ENCODE peak calls at places on chromosomes 3 and 15, in five cellular contexts. Q is posterior cingulate gyrus; Y is activated CD8-positive, alpha-beta memory T cell treated with anti-CD3 and anti-CD28 coated beads for 48 hours; H is NCI-H1436; U is GM23338. V is an unnamed sample.
A peak's percentile ranks its signal among the peaks of the same experiment; 100 is the strongest.

GRCh38 chr15:48062476-48062875 is 58.3 kb upstream of the SLC24A5 start:
- DNase-seq in H (peak; percentile 52), Y (no peak), Q (no peak), U (no peak), V (no peak)

GRCh38 chr3:27978440-27978839 is 256.3 kb upstream of the EOMES start:
- DNase-seq in Y (no peak), Q (no peak), H (no peak), U (no peak), V (no peak)

GRCh38 chr3:100316656-100317069 is 17.9 kb upstream of the NIT2 start:
- DNase-seq in U (peak; percentile 77), H (peak; percentile 38), Q (no peak), Y (no peak), V (no peak)

GRCh38 chr3:30578479-30578878 is 27.9 kb upstream of the TGFBR2 start:
- DNase-seq in U (no peak), H (no peak), Y (no peak), Q (no peak), V (no peak)

GRCh38 chr3:9794400-9794799 is 1.5 kb downstream of the ARPC4 start:
- DNase-seq in U (no peak), H (no peak), Q (no peak), Y (no peak), V (no peak)

GRCh38 chr3:124407260-124407659 is 323.0 kb upstream of the UMPS start:
- DNase-seq in U (no peak), Y (no peak), H (no peak), Q (no peak), V (no peak)

GRCh38 chr3:140859592-140860336 is 81.9 kb upstream of the SLC25A36 start:
- DNase-seq in Q (no peak), U (peak; percentile 32), H (peak; percentile 14), Y (no peak), V (no peak)

GRCh38 chr15:45307230-45307924 is 55.3 kb downstream of the SLC28A2 start:
- DNase-seq in H (peak; percentile 12), Q (no peak), Y (no peak), U (peak; percentile 18), V (no peak)

GRCh38 chr15:70955151-70955550 is 62.5 kb downstream of the LRRC49 start:
- DNase-seq in U (no peak), H (no peak), Y (no peak), Q (no peak), V (no peak)

GRCh38 chr3:43915546-43915945 is 224.8 kb downstream of the ABHD5 start:
- DNase-seq in Q (no peak), H (no peak), U (no peak), Y (no peak), V (no peak)

GRCh38 chr15:79121571-79121970 is 31.0 kb upstream of the RASGRF1 start:
- DNase-seq in U (no peak), Y (no peak), H (no peak), Q (no peak), V (no peak)

GRCh38 chr15:56617628-56618027 is 115.7 kb downstream of the ZNF280D start:
- DNase-seq in H (no peak), U (no peak), Y (no peak), Q (no peak), V (no peak)

GRCh38 chr15:48029656-48030055 is 91.1 kb upstream of the SLC24A5 start:
- DNase-seq in H (no peak), U (no peak), Q (peak; percentile 21), Y (no peak), V (no peak)

GRCh38 chr3:114119776-114120175 is 59.1 kb downstream of the DRD3 start:
- DNase-seq in H (no peak), Q (no peak), U (no peak), Y (no peak), V (no peak)

GRCh38 chr15:90529369-90530249 is at the start of gene CRTC3:
- DNase-seq in H (peak; percentile 16), Q (peak; percentile 71), Y (peak; percentile 18), U (peak; percentile 48), V (no peak)

GRCh38 chr3:47605646-47606045 is 27.0 kb upstream of the CSPG5 start:
- DNase-seq in U (no peak), H (no peak), Y (no peak), Q (no peak), V (no peak)

GRCh38 chr3:14540821-14541385 is 761 bp upstream of the GRIP2 start:
- DNase-seq in Y (no peak), Q (no peak), U (no peak), H (no peak), V (no peak)

GRCh38 chr15:101327147-101327740 is 32.2 kb upstream of the SNRPA1 start:
- DNase-seq in U (no peak), H (no peak), Y (no peak), Q (no peak), V (no peak)

GRCh38 chr15:69414702-69415161 is 583 bp downstream of the KIF23 start:
- DNase-seq in Y (no peak), H (no peak), Q (no peak), U (peak; percentile 75), V (no peak)

GRCh38 chr3:159762981-159763465 is 225.6 kb upstream of the IL12A start:
- DNase-seq in U (peak; percentile 69), Q (no peak), Y (no peak), H (peak; percentile 32), V (peak; percentile 59)

GRCh38 chr15:63083046-63083445 is 38.6 kb upstream of the LACTB start:
- DNase-seq in U (peak; percentile 29), Q (no peak), H (no peak), Y (no peak), V (no peak)

GRCh38 chr3:24199775-24200247 is 254.7 kb downstream of the NR1D2 start:
- DNase-seq in Y (no peak), U (no peak), H (no peak), Q (no peak), V (no peak)

GRCh38 chr3:171965088-171965712 is 74.2 kb upstream of the FNDC3B start:
- DNase-seq in Q (no peak), Y (no peak), H (no peak), U (no peak), V (no peak)

GRCh38 chr3:83039422-83039821 is 1278.0 kb upstream of the GBE1 start:
- DNase-seq in U (peak; percentile 2), Y (no peak), H (no peak), Q (no peak), V (no peak)

GRCh38 chr3:43222594-43222993 is 63.7 kb upstream of the SNRK start:
- DNase-seq in H (no peak), U (no peak), Q (no peak), Y (no peak), V (no peak)

GRCh38 chr15:80888846-80889245 is 100.8 kb downstream of the MESD start:
- DNase-seq in H (no peak), Y (no peak), U (no peak), Q (no peak), V (no peak)

GRCh38 chr3:41464401-41464800 is 265.1 kb downstream of the CTNNB1 start:
- DNase-seq in Q (no peak), H (no peak), Y (no peak), U (no peak), V (no peak)

GRCh38 chr3:46867550-46867898 is 4.3 kb upstream of the MYL3 start:
- DNase-seq in Q (peak; percentile 68), U (peak; percentile 33), Y (no peak), H (no peak), V (no peak)